ENCODE peak calls at places on chromosomes 16 and 17, in seven cellular contexts. Q is prostate gland, R is stomach, D is K562, L is HepG2, N is H1, C is endothelial cell of umbilical vein. S is an unnamed sample.

GRCh38 chr17:50055426-50056216 is at the start of gene ITGA3:
- DNase-seq in Q (peak), N (peak), R (peak), C (peak), D (peak), L (no peak), S (peak)

GRCh38 chr16:27355610-27356009 is 41.8 kb downstream of the IL4R start:
- DNase-seq in R (peak), L (peak), Q (no peak), D (peak), N (peak), C (peak), S (no peak)

GRCh38 chr16:64983983-64984382 is 137.9 kb downstream of the CDH11 start:
- DNase-seq in D (peak), Q (no peak), N (peak), L (peak), C (peak), R (no peak), S (no peak)

GRCh38 chr17:10380631-10381408 is 8.0 kb upstream of the MYH13 start:
- DNase-seq in N (no peak), Q (no peak), R (no peak), D (no peak), L (no peak), C (no peak), S (no peak)

GRCh38 chr16:89598199-89598598 is 15.2 kb upstream of the DPEP1 start:
- DNase-seq in N (no peak), Q (no peak), C (no peak), R (no peak), L (no peak), D (no peak), S (no peak)

GRCh38 chr16:66457888-66458287 is 30.8 kb downstream of the BEAN1 start:
- DNase-seq in C (no peak), N (no peak), D (no peak), Q (no peak), L (no peak), R (no peak), S (no peak)

GRCh38 chr17:8935194-8935593 is 30.3 kb downstream of the PIK3R5 start:
- DNase-seq in Q (no peak), L (no peak), D (no peak), C (no peak), R (no peak), N (no peak), S (no peak)

GRCh38 chr16:67055712-67056487 is 27.0 kb downstream of the CBFB start:
- DNase-seq in D (peak), R (no peak), N (no peak), Q (no peak), C (peak), L (peak), S (no peak)

GRCh38 chr17:20267459-20267842 is 199.9 kb downstream of the LGALS9B start:
- DNase-seq in Q (no peak), C (peak), N (no peak), R (no peak), D (no peak), L (no peak), S (no peak)

GRCh38 chr16:10729649-10730048 is 14.0 kb upstream of the NUBP1 start:
- DNase-seq in C (no peak), D (no peak), R (no peak), N (no peak), Q (peak), L (no peak), S (no peak)

GRCh38 chr17:44045493-44045892 is 21.0 kb downstream of the LSM12 start:
- DNase-seq in D (no peak), N (no peak), Q (no peak), L (no peak), R (no peak), C (no peak), S (no peak)

GRCh38 chr17:83171661-83172060 is 92.3 kb downstream of the METRNL start:
- DNase-seq in L (no peak), C (no peak), R (no peak), N (no peak), D (no peak), Q (no peak), S (no peak)

GRCh38 chr16:35195173-35195863 is 1735.9 kb downstream of the TP53TG3F start:
- DNase-seq in R (no peak), L (no peak), Q (no peak), C (no peak), N (no peak), D (no peak), S (no peak)

GRCh38 chr16:11977206-11978041 is 890 bp downstream of the SNX29 start:
- DNase-seq in D (peak), N (no peak), Q (no peak), L (no peak), C (peak), R (no peak), S (no peak)
- TF ChIP-seq POLR2A in D (no peak), N (no peak), Q (no peak), L (no peak), C (no peak), R (no peak), S (no peak)

GRCh38 chr17:1716076-1716911 is 6.1 kb upstream of the TLCD2 start:
- DNase-seq in Q (peak), R (peak), C (peak), N (peak), D (peak), L (peak), S (peak)
- TF ChIP-seq POLR2AphosphoS5 in Q (peak), R (peak), C (peak), N (peak), D (peak), L (peak), S (peak)

GRCh38 chr17:78040561-78041400 is 82.3 kb downstream of the TNRC6C start:
- DNase-seq in C (peak), N (no peak), D (no peak), L (no peak), R (peak), Q (peak), S (no peak)
- TF ChIP-seq POLR2A in C (peak), N (no peak), D (no peak), L (no peak), R (no peak), Q (no peak), S (no peak)

GRCh38 chr16:82451449-82451848 is 175.3 kb upstream of the CDH13 start:
- DNase-seq in N (no peak), L (no peak), R (no peak), C (no peak), Q (no peak), D (no peak), S (no peak)
- TF ChIP-seq POLR2AphosphoS5 in N (no peak), L (no peak), R (no peak), C (no peak), Q (no peak), D (no peak), S (no peak)

DNA sequence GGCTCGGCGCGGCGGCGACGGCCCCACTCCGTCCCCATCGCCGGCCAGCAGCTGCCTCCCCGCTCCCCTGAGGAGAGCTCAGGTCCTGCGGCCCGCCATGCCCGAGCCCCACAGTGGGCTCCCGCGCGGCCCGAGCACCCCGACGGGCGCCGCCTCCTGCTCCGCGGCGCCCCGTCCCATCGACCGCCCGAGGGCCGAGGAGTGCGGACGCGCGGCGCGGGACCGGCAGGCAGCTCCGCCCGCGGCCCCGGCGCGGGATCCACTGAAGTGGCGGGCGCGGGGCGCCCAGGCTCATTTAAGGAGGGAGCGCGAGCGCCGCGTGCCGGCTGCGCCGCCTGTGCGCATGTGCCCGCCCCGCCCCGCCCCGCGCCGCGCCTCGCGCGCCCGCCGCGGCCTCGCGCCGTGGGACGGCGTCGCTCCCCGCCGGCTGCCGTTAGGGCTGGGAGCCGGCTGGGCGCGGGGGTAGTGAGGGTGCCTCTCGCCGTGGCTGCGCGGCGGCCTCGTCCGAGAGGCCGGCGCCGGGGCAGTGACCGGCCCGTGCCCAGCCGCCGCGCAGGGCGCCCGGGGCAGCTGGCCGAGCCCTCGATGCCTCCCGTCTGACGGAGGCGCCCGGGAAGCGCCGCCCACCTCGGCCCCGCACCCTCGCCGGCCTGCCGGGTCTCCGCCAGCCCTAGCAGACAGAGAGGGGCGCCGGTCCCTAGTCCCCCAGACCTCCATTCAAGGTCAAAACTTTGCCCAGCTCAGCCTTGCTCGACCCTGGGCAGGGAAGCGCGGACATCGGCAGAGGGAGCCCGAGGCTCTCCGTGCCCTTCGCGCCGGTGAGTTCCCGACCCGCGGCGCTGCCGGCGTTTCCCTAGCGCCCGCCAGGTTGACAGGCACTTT is at the start of gene NETO2:
- DNase-seq in L (peak), D (peak), Q (peak), N (no peak), C (peak), R (peak), S (peak)
- TF ChIP-seq POLR2A in L (no peak), D (no peak), Q (no peak), N (peak), C (peak), R (no peak), S (peak)

DNA sequence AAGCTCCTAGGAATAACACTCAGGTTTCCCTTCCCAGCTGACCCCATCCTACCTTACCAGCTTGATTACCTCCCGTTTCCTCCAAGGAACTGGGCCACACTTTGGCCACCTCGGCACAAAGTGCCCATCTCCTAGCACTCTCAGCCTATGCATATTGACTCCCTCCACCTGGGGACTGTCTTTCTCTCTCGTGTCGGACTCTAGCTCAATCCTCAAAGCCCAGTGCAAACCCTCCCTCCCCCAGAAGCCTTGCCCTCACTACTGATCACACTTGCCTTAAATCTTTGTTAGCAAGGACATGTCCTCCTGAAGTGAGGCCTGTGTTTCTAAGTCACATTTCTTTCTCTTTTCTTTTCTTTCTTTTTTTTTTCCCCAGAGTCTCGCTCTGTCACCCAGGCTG is 2.6 kb upstream of the RAB26 start:
- DNase-seq in C (no peak), L (no peak), Q (no peak), R (no peak), N (no peak), D (no peak), S (no peak)
- TF ChIP-seq POLR2AphosphoS5 in C (no peak), L (no peak), Q (no peak), R (no peak), N (no peak), D (no peak), S (no peak)

GRCh38 chr17:66248285-66248684 is 19.1 kb upstream of the APOH start:
- DNase-seq in R (no peak), N (no peak), D (no peak), C (peak), Q (no peak), L (no peak), S (no peak)
- TF ChIP-seq POLR2A in R (no peak), N (no peak), D (no peak), C (no peak), Q (no peak), L (no peak), S (no peak)

DNA sequence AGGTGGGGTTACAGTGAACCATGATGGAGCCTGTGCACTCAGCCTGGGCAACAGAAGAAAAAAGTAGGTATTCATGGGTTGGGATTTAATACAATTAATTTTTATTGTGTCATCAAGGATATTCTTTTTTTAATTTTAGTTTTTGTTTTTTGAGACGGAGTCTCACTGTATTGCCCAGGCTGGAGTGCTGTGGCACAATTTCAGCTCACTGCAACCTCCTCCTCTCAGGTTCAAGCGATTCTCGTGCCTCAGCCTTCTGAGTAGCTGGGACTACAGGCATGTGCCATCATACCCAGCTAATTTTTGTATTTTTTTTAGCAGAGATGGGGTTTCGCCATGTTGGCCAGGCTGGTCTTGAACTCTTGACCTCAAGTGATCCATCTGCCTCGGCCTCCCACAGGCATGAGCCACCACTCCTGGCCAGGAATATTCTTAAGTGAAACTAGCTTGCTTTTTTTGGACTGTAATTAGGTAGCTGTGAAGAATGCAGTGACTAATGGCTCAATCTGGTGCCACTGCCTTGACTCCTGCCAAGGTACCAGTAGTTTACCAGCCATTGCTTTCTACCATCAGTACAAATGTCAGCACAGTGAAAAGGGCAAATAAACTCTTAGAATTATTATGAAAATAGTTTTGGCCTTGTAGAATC is 4.8 kb downstream of the PPM1D start:
- DNase-seq in L (no peak), Q (no peak), N (no peak), R (no peak), D (no peak), C (peak), S (no peak)
- TF ChIP-seq POLR2AphosphoS5 in L (no peak), Q (no peak), N (no peak), R (no peak), D (no peak), C (no peak), S (no peak)